ENCODE peak calls at places on chromosomes 13 and 19, in ten cellular contexts. One of them, this sample, is unnamed.

GRCh38 chr13:68727788-68728187 is 1379.8 kb upstream of the ATXN8OS start:
- DNase-seq in H1: no peak
- DNase-seq in transverse colon: no peak
- DNase-seq in heart left ventricle: no peak
- DNase-seq in body of pancreas: no peak
- DNase-seq in breast epithelium: no peak
- DNase-seq in Peyer's patch: no peak
- DNase-seq in IMR-90: no peak
- DNase-seq in tibial nerve: no peak
- DNase-seq in A549: no peak
- DNase-seq in this sample: no peak

GRCh38 chr13:74575729-74576125 is 441.5 kb upstream of the KLF12 start:
- DNase-seq in H1: peak
- DNase-seq in transverse colon: peak
- DNase-seq in heart left ventricle: peak
- DNase-seq in body of pancreas: peak
- DNase-seq in breast epithelium: no peak
- DNase-seq in Peyer's patch: peak
- DNase-seq in IMR-90: peak
- DNase-seq in tibial nerve: peak
- DNase-seq in A549: peak
- DNase-seq in this sample: peak

GRCh38 chr13:39364797-39365468 is 238.1 kb downstream of the LHFPL6 start:
- DNase-seq in H1: no peak
- DNase-seq in transverse colon: no peak
- DNase-seq in heart left ventricle: no peak
- DNase-seq in body of pancreas: no peak
- DNase-seq in breast epithelium: no peak
- DNase-seq in Peyer's patch: no peak
- DNase-seq in IMR-90: peak
- DNase-seq in tibial nerve: no peak
- DNase-seq in A549: no peak
- DNase-seq in this sample: no peak

GRCh38 chr19:32876919-32877285 is 7.3 kb upstream of the SLC7A9 start:
- DNase-seq in H1: peak
- DNase-seq in transverse colon: peak
- DNase-seq in heart left ventricle: no peak
- DNase-seq in body of pancreas: no peak
- DNase-seq in breast epithelium: no peak
- DNase-seq in Peyer's patch: no peak
- DNase-seq in IMR-90: peak
- DNase-seq in tibial nerve: no peak
- DNase-seq in A549: no peak
- DNase-seq in this sample: peak

GRCh38 chr13:78607409-78608253 is 4.3 kb upstream of the POU4F1 start:
- DNase-seq in H1: peak
- DNase-seq in transverse colon: no peak
- DNase-seq in heart left ventricle: no peak
- DNase-seq in body of pancreas: no peak
- DNase-seq in breast epithelium: no peak
- DNase-seq in Peyer's patch: no peak
- DNase-seq in IMR-90: no peak
- DNase-seq in tibial nerve: no peak
- DNase-seq in A549: no peak
- DNase-seq in this sample: no peak

GRCh38 chr13:99553033-99553432 is 51.8 kb downstream of the TM9SF2 start:
- DNase-seq in H1: no peak
- DNase-seq in transverse colon: no peak
- DNase-seq in heart left ventricle: no peak
- DNase-seq in body of pancreas: no peak
- DNase-seq in breast epithelium: no peak
- DNase-seq in Peyer's patch: no peak
- DNase-seq in IMR-90: no peak
- DNase-seq in tibial nerve: no peak
- DNase-seq in A549: no peak
- DNase-seq in this sample: no peak

GRCh38 chr13:76014618-76015315 is 378.6 kb downstream of the LMO7 start:
- DNase-seq in H1: no peak
- DNase-seq in transverse colon: no peak
- DNase-seq in heart left ventricle: no peak
- DNase-seq in body of pancreas: no peak
- DNase-seq in breast epithelium: no peak
- DNase-seq in Peyer's patch: no peak
- DNase-seq in IMR-90: peak
- DNase-seq in tibial nerve: no peak
- DNase-seq in A549: no peak
- DNase-seq in this sample: no peak

GRCh38 chr13:113216165-113217056 is 7.0 kb downstream of the CUL4A start:
- DNase-seq in H1: no peak
- DNase-seq in transverse colon: peak
- DNase-seq in heart left ventricle: peak
- DNase-seq in body of pancreas: peak
- DNase-seq in breast epithelium: no peak
- DNase-seq in Peyer's patch: no peak
- DNase-seq in IMR-90: peak
- DNase-seq in tibial nerve: no peak
- DNase-seq in A549: no peak
- DNase-seq in this sample: peak

GRCh38 chr13:49814551-49815270 is 22.2 kb upstream of the KPNA3 start:
- DNase-seq in H1: no peak
- DNase-seq in transverse colon: no peak
- DNase-seq in heart left ventricle: no peak
- DNase-seq in body of pancreas: no peak
- DNase-seq in breast epithelium: no peak
- DNase-seq in Peyer's patch: no peak
- DNase-seq in IMR-90: peak
- DNase-seq in tibial nerve: no peak
- DNase-seq in A549: no peak
- DNase-seq in this sample: no peak

GRCh38 chr19:35138305-35138799 is 272 bp upstream of the FXYD1 start:
- DNase-seq in H1: no peak
- DNase-seq in transverse colon: no peak
- DNase-seq in heart left ventricle: peak
- DNase-seq in body of pancreas: no peak
- DNase-seq in breast epithelium: no peak
- DNase-seq in Peyer's patch: no peak
- DNase-seq in IMR-90: no peak
- DNase-seq in tibial nerve: peak
- DNase-seq in A549: no peak
- DNase-seq in this sample: no peak

GRCh38 chr19:42594617-42595489 is at the start of gene CEACAM8:
- DNase-seq in H1: no peak
- DNase-seq in transverse colon: no peak
- DNase-seq in heart left ventricle: no peak
- DNase-seq in body of pancreas: no peak
- DNase-seq in breast epithelium: no peak
- DNase-seq in Peyer's patch: no peak
- DNase-seq in IMR-90: no peak
- DNase-seq in tibial nerve: no peak
- DNase-seq in A549: no peak
- DNase-seq in this sample: no peak

GRCh38 chr13:29846475-29847256 is 3.8 kb downstream of the UBL3 start:
- DNase-seq in H1: no peak
- DNase-seq in transverse colon: no peak
- DNase-seq in heart left ventricle: no peak
- DNase-seq in body of pancreas: no peak
- DNase-seq in breast epithelium: no peak
- DNase-seq in Peyer's patch: no peak
- DNase-seq in IMR-90: no peak
- DNase-seq in tibial nerve: no peak
- DNase-seq in A549: no peak
- DNase-seq in this sample: no peak

GRCh38 chr19:5048091-5048726 is 79.3 kb downstream of the KDM4B start:
- DNase-seq in H1: peak
- DNase-seq in transverse colon: peak
- DNase-seq in heart left ventricle: peak
- DNase-seq in body of pancreas: peak
- DNase-seq in breast epithelium: peak
- DNase-seq in Peyer's patch: peak
- DNase-seq in IMR-90: peak
- DNase-seq in tibial nerve: peak
- DNase-seq in A549: peak
- DNase-seq in this sample: peak

GRCh38 chr19:9872618-9873242 is 37.6 kb downstream of the PIN1 start:
- DNase-seq in H1: no peak
- DNase-seq in transverse colon: no peak
- DNase-seq in heart left ventricle: no peak
- DNase-seq in body of pancreas: no peak
- DNase-seq in breast epithelium: no peak
- DNase-seq in Peyer's patch: no peak
- DNase-seq in IMR-90: no peak
- DNase-seq in tibial nerve: no peak
- DNase-seq in A549: no peak
- DNase-seq in this sample: no peak

GRCh38 chr13:94525781-94526180 is 46.3 kb upstream of the DCT start:
- DNase-seq in H1: no peak
- DNase-seq in transverse colon: no peak
- DNase-seq in heart left ventricle: no peak
- DNase-seq in body of pancreas: no peak
- DNase-seq in breast epithelium: no peak
- DNase-seq in Peyer's patch: no peak
- DNase-seq in IMR-90: no peak
- DNase-seq in tibial nerve: no peak
- DNase-seq in A549: no peak
- DNase-seq in this sample: no peak

GRCh38 chr13:46339035-46339666 is 47.9 kb downstream of the RUBCNL start:
- DNase-seq in H1: no peak
- DNase-seq in transverse colon: peak
- DNase-seq in heart left ventricle: peak
- DNase-seq in body of pancreas: no peak
- DNase-seq in breast epithelium: no peak
- DNase-seq in Peyer's patch: peak
- DNase-seq in IMR-90: peak
- DNase-seq in tibial nerve: no peak
- DNase-seq in A549: no peak
- DNase-seq in this sample: peak

GRCh38 chr13:62113145-62113544 is 697.5 kb upstream of the PCDH20 start:
- DNase-seq in H1: no peak
- DNase-seq in transverse colon: no peak
- DNase-seq in heart left ventricle: no peak
- DNase-seq in body of pancreas: no peak
- DNase-seq in breast epithelium: no peak
- DNase-seq in Peyer's patch: no peak
- DNase-seq in IMR-90: no peak
- DNase-seq in tibial nerve: no peak
- DNase-seq in A549: no peak
- DNase-seq in this sample: no peak

GRCh38 chr13:62110079-62110478 is 694.4 kb upstream of the PCDH20 start:
- DNase-seq in H1: no peak
- DNase-seq in transverse colon: no peak
- DNase-seq in heart left ventricle: no peak
- DNase-seq in body of pancreas: no peak
- DNase-seq in breast epithelium: no peak
- DNase-seq in Peyer's patch: no peak
- DNase-seq in IMR-90: no peak
- DNase-seq in tibial nerve: no peak
- DNase-seq in A549: no peak
- DNase-seq in this sample: no peak
- TF ChIP-seq CTCF in H1: no peak
- TF ChIP-seq CTCF in transverse colon: no peak
- TF ChIP-seq CTCF in heart left ventricle: no peak
- TF ChIP-seq CTCF in body of pancreas: no peak
- TF ChIP-seq CTCF in breast epithelium: no peak
- TF ChIP-seq CTCF in Peyer's patch: no peak
- TF ChIP-seq CTCF in IMR-90: no peak
- TF ChIP-seq CTCF in tibial nerve: no peak
- TF ChIP-seq CTCF in A549: no peak
- TF ChIP-seq CTCF in this sample: no peak

GRCh38 chr19:36819130-36819630 is 19.0 kb downstream of the ZNF790 start:
- DNase-seq in H1: no peak
- DNase-seq in transverse colon: no peak
- DNase-seq in heart left ventricle: no peak
- DNase-seq in body of pancreas: no peak
- DNase-seq in breast epithelium: no peak
- DNase-seq in Peyer's patch: no peak
- DNase-seq in IMR-90: no peak
- DNase-seq in tibial nerve: no peak
- DNase-seq in A549: no peak
- DNase-seq in this sample: no peak
- TF ChIP-seq POLR2A in H1: no peak
- TF ChIP-seq POLR2A in transverse colon: no peak
- TF ChIP-seq POLR2A in heart left ventricle: no peak
- TF ChIP-seq POLR2A in body of pancreas: no peak
- TF ChIP-seq POLR2A in breast epithelium: no peak
- TF ChIP-seq POLR2A in Peyer's patch: no peak
- TF ChIP-seq POLR2A in IMR-90: no peak
- TF ChIP-seq POLR2A in tibial nerve: no peak
- TF ChIP-seq POLR2A in A549: no peak
- TF ChIP-seq POLR2A in this sample: no peak

GRCh38 chr19:44553478-44554171 is 24.1 kb upstream of the CEACAM20 start:
- DNase-seq in H1: no peak
- DNase-seq in transverse colon: no peak
- DNase-seq in heart left ventricle: no peak
- DNase-seq in body of pancreas: no peak
- DNase-seq in breast epithelium: no peak
- DNase-seq in Peyer's patch: no peak
- DNase-seq in IMR-90: no peak
- DNase-seq in tibial nerve: no peak
- DNase-seq in A549: no peak
- DNase-seq in this sample: no peak
- H3K27ac ChIP-seq in H1: no peak
- H3K27ac ChIP-seq in transverse colon: no peak
- H3K27ac ChIP-seq in heart left ventricle: no peak
- H3K27ac ChIP-seq in body of pancreas: no peak
- H3K27ac ChIP-seq in breast epithelium: no peak
- H3K27ac ChIP-seq in Peyer's patch: no peak
- H3K27ac ChIP-seq in IMR-90: no peak
- H3K27ac ChIP-seq in tibial nerve: no peak
- H3K27ac ChIP-seq in A549: no peak
- H3K27ac ChIP-seq in this sample: no peak

DNA sequence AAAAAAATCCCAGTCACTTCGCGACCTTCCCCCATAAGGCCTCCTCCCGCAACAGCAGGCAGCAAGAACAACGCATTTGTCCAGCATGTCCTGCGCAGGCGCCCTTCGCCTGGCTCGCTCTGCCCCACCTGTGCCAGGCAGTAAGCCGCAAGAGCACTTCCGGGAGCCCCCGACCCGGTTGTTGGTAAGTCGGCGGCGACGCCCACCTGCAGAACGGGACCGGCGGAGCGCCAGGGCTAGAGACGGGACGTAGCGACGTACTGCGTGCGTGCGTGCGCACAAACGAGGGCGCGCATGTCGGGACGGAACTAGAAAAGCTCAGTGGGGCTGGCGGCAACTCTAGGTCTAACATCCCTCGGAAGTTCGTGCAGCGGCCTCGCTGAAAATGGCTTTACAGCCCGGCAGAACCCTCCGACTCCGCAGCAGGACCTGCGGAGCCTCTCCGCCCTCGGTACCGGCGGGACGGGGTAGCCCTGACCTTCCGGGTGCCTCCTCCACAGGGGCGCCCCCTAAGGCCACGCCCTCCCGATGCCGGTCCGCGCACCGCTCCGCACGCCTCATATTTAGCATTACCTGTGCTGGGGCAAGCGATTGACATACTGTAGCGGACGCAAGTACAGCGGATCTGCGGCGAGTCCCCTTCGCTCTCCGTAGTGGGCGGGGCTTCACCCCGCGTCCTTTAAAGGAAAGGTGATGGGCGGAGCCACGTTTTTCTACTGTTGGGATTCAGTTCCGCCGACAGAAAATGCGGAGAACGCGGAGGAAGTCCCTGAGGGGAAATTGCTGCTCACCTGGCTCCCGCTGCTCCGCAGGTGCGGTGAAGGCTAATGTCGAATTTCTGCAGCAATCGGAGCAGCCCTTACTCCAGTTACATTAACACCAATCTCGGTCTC is at the start of gene MTIF3:
- DNase-seq in H1: peak
- DNase-seq in transverse colon: peak
- DNase-seq in heart left ventricle: peak
- DNase-seq in body of pancreas: peak
- DNase-seq in breast epithelium: peak
- DNase-seq in Peyer's patch: peak
- DNase-seq in IMR-90: peak
- DNase-seq in tibial nerve: peak
- DNase-seq in A549: peak
- DNase-seq in this sample: peak
- TF ChIP-seq CTCF in H1: peak
- TF ChIP-seq CTCF in transverse colon: no peak
- TF ChIP-seq CTCF in heart left ventricle: no peak
- TF ChIP-seq CTCF in body of pancreas: no peak
- TF ChIP-seq CTCF in breast epithelium: no peak
- TF ChIP-seq CTCF in Peyer's patch: no peak
- TF ChIP-seq CTCF in IMR-90: no peak
- TF ChIP-seq CTCF in tibial nerve: no peak
- TF ChIP-seq CTCF in A549: no peak
- TF ChIP-seq CTCF in this sample: peak